ENCODE peak calls at places on chromosomes 13 and 19, in nine cellular contexts. M is ovary; J is ascending aorta; L is transverse colon; T is PC-9; S is body of pancreas; Q is small intestine; F is heart left ventricle; U is CD4-positive, alpha-beta memory T cell. O is an unnamed sample.

GRCh38 chr13:44155422-44156293 is 218.0 kb upstream of the SERP2 start:
- DNase-seq in S (peak; percentile 77), U (no peak), F (peak; percentile 55), M (peak; percentile 61), Q (peak; percentile 82), T (no peak), J (no peak), L (peak; percentile 73), O (no peak)

GRCh38 chr19:36073121-36073876 is 18.6 kb downstream of the WDR62 start:
- DNase-seq in J (no peak), M (no peak), U (no peak), Q (peak; percentile 47), F (no peak), T (no peak), S (no peak), L (no peak), O (no peak)

GRCh38 chr19:11549386-11549953 is 9.6 kb downstream of the ELOF1 start:
- DNase-seq in J (no peak), Q (no peak), S (no peak), T (no peak), F (no peak), U (no peak), L (no peak), M (no peak), O (no peak)

GRCh38 chr19:32647361-32647760 is 27.6 kb downstream of the ANKRD27 start:
- DNase-seq in L (no peak), J (no peak), S (no peak), M (no peak), Q (no peak), T (no peak), F (no peak), U (no peak), O (no peak)

GRCh38 chr13:99367663-99368448 is 60.7 kb upstream of the GPR183 start:
- DNase-seq in U (peak; percentile 46), L (no peak), S (no peak), Q (no peak), M (no peak), F (no peak), J (no peak), T (no peak), O (no peak)

GRCh38 chr13:20127563-20128458 is 33.0 kb downstream of the GJA3 start:
- DNase-seq in J (no peak), S (peak; percentile 80), T (peak; percentile 62), F (peak; percentile 82), U (peak; percentile 41), Q (peak; percentile 32), L (peak; percentile 77), M (peak; percentile 70), O (peak; percentile 84)

GRCh38 chr13:46101488-46102289 is 3.1 kb downstream of the CPB2 start:
- DNase-seq in M (no peak), U (no peak), J (no peak), S (no peak), Q (no peak), T (no peak), L (no peak), F (no peak), O (no peak)

GRCh38 chr13:67238277-67238859 is 8.2 kb upstream of the PCDH9 start:
- DNase-seq in T (no peak), L (no peak), S (no peak), Q (peak; percentile 19), J (no peak), M (no peak), F (no peak), U (peak; percentile 34), O (no peak)

GRCh38 chr13:110245421-110245899 is 61.5 kb downstream of the COL4A1 start:
- DNase-seq in S (no peak), L (no peak), T (no peak), M (no peak), F (no peak), Q (no peak), U (no peak), J (no peak), O (no peak)

GRCh38 chr13:42270160-42270856 is 1.6 kb upstream of the AKAP11 start:
- DNase-seq in Q (no peak), T (no peak), M (no peak), J (no peak), L (no peak), S (no peak), F (no peak), U (no peak), O (no peak)

GRCh38 chr19:18306903-18307681 is 15.8 kb downstream of the LSM4 start:
- DNase-seq in Q (no peak), U (peak; percentile 43), S (no peak), M (peak; percentile 74), L (no peak), J (no peak), F (no peak), T (no peak), O (no peak)

GRCh38 chr19:18304496-18305312 is 18.2 kb downstream of the LSM4 start:
- DNase-seq in U (peak; percentile 79), M (peak; percentile 89), L (peak; percentile 75), Q (peak; percentile 78), T (peak; percentile 88), S (peak; percentile 69), J (peak; percentile 83), F (peak; percentile 95), O (peak; percentile 65)

GRCh38 chr19:18308051-18308947 is 14.6 kb downstream of the LSM4 start:
- DNase-seq in U (no peak), T (no peak), S (no peak), L (no peak), F (no peak), J (no peak), M (no peak), Q (no peak), O (no peak)

GRCh38 chr19:18304194-18304495 is 18.7 kb downstream of the LSM4 start:
- DNase-seq in F (peak; percentile 77), M (no peak), S (peak; percentile 30), T (no peak), Q (no peak), U (no peak), J (no peak), L (no peak), O (no peak)

DNA sequence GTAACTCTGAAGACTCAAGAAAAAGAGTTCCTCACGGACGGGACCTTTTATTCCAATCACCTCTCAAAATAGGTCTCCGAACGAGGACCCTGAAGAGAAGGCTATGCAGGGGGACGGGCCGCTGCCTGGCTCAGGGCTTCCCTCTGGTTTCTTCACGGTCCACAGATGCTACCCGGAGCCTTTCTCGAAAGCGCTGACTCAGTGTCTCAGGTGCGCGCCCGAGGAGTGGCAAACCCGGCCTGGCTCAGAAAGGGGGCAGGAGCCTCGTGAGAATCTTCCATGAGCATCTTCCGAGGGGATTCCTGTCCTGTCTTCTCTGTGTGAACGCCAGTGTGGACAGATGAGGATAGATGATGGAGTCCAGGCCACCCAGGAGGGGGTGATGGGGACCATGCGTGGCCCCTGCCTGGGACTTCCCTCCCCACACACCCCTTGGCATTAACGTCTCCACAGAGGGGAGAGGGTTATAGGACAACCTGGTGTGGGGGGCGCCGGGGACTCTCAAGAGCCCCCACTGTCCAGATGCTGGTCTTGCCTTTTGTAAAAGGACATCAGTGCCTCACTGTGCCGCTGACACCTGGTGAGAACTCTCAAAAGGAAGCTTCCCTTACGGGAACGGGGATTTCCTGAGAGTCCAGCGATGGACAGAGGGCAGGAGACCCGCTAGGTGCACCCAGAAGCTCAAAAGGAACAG is 16.5 kb downstream of the LSM4 start:
- DNase-seq in U (no peak), S (no peak), T (no peak), M (no peak), F (no peak), Q (no peak), L (peak; percentile 44), J (no peak), O (no peak)
- H3K4me1 ChIP-seq in U (peaks cover 68% of the 10 kb centered on the region), S (peaks cover 26% of the 10 kb centered on the region), T (peaks cover 28% of the 10 kb centered on the region), M (peaks cover 18% of the 10 kb centered on the region), F (peaks cover 49% of the 10 kb centered on the region), Q (peaks cover 7% of the 10 kb centered on the region), L (peaks cover 47% of the 10 kb centered on the region), J (peaks cover 34% of the 10 kb centered on the region), O (peaks cover 36% of the 10 kb centered on the region)

DNA sequence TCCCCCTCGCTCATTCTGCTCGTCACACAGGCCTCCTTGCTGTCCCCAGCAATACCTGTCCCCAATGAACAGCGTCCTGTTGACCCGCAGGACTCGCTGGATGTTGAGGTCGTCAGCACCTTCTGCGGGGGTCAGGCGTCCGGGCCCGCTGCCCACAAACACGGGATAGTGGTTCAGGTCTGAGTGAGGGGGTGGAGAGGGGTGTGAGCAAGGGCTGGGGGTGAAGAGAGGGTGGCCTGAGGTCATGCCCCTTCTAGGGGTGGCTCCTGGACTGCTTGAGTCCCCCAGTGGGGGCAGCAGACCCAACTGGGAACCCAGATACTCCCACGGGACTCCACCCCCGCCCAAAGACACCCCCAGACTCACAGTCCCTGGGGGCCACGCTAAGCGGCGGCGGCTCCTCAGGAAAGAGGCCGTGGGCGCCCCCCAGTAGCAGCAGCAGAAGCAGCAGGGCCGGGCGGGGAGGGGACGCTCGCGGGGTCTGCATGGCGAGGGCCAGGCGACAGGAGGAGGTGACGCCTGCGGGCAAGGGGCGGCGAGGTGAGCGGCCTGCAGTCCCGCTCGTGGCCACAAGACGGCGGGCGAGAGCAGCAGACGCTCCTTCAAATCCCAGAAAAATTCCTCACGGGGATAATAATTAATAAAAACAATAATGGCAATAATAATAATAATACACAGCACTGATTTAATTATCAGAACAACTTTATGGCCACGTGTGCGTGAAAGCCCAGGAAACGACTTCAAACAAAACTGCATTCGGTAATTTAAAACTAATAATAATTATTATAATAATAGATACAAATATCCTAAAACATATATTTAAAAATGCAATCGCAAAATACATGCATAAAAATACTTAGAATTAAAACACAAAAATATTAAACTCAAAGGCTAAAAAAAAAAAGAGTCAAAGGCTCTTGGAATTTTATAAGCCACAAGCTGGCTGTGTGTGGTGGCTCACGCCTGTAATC is 1.2 kb downstream of the SEMA6B start:
- DNase-seq in U (no peak), Q (no peak), L (peak; percentile 35), T (peak; percentile 36), F (no peak), S (peak; percentile 60), J (no peak), M (peak; percentile 66), O (peak; percentile 70)
- H3K4me3 ChIP-seq in U (no peak overlapping the region), Q (no peak overlapping the region), L (peak overlapping the region; percentile 16), T (no peak overlapping the region), F (peak overlapping the region; percentile 63), S (no peak overlapping the region), J (peak overlapping the region; percentile 45), M (no peak overlapping the region), O (no peak overlapping the region)

DNA sequence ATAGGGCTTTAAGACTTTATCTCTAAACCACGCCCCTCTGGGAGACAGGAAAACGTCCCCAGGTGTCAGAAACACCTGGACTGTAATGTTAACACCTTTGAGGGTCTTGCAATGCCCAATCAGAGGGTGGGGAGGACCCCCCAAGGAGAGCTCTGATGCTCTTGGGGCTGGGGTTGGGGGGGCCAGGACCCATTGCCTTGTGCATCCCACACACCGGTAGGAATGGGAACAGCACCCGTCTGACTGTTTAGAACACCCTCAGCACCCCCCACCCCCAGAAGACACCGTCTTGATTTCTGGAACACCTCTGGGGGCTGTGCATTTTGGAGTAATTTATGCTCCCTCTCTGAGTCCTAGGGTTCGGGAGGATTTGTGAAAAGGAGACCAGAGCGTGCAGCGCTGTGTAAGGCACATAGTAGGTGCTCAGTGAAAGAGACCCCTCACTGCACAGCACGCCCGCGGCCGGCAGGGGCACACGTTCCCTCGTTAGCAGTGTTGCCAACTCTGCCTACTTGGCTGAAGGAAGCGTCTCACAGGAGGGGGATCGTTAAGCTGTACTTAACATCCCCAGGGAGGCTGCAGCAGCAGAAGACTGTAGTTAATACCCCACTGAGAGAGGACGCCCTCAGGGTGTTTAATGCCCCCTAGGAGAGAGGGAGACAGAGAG is 2.8 kb upstream of the ERFL start:
- DNase-seq in M (no peak), Q (no peak), U (no peak), J (no peak), L (no peak), S (no peak), T (no peak), F (no peak), O (no peak)
- H3K27me3 ChIP-seq in M (no peaks in the 10 kb centered on the region), Q (peaks cover 24% of the 10 kb centered on the region), U (no peaks in the 10 kb centered on the region), J (peaks cover 47% of the 10 kb centered on the region), L (peaks cover 92% of the 10 kb centered on the region), S (no peaks in the 10 kb centered on the region), T (peaks cover 59% of the 10 kb centered on the region), F (peaks cover 60% of the 10 kb centered on the region), O (no peaks in the 10 kb centered on the region)

GRCh38 chr13:30739646-30740642 is 4.6 kb downstream of the ALOX5AP start:
- DNase-seq in M (no peak), T (peak; percentile 15), F (no peak), S (no peak), L (no peak), Q (peak; percentile 77), U (peak; percentile 73), J (no peak), O (no peak)
- H3K4me1 ChIP-seq in M (peaks cover 12% of the 10 kb centered on the region), T (peaks cover 70% of the 10 kb centered on the region), F (no peaks in the 10 kb centered on the region), S (no peaks in the 10 kb centered on the region), L (peaks cover 18% of the 10 kb centered on the region), Q (peaks cover 23% of the 10 kb centered on the region), U (peaks cover 84% of the 10 kb centered on the region), J (no peaks in the 10 kb centered on the region), O (peaks cover 38% of the 10 kb centered on the region)